ENCODE peak calls at places on chromosomes 2 and 18, in four cellular contexts. Z is effector memory CD8-positive, alpha-beta T cell; N is AG08395; I is caudate nucleus. P is an unnamed sample.
A peak's percentile ranks its signal among the peaks of the same experiment; 100 is the strongest.

GRCh38 chr2:47323009-47323821 is 79.7 kb upstream of the MSH2 start:
- DNase-seq in Z (peak; percentile 51), N (peak; percentile 90), I (peak; percentile 76), P (peak; percentile 86)

GRCh38 chr2:62297642-62298010 is 101.7 kb downstream of the B3GNT2 start:
- DNase-seq in Z (no peak), N (no peak), I (no peak), P (no peak)

GRCh38 chr2:204972606-204973336 is 427.5 kb downstream of the PARD3B start:
- DNase-seq in Z (no peak), N (no peak), I (no peak), P (no peak)

GRCh38 chr2:233413046-233413445 is 58.8 kb downstream of the DGKD start:
- DNase-seq in Z (no peak), N (no peak), I (no peak), P (peak; percentile 45)

GRCh38 chr2:94762600-94762999 is 108.6 kb upstream of the TEKT4 start:
- DNase-seq in Z (no peak), N (no peak), I (no peak), P (no peak)

GRCh38 chr18:37249895-37250618 is 315.5 kb downstream of the CELF4 start:
- DNase-seq in Z (no peak), N (no peak), I (no peak), P (no peak)

GRCh38 chr2:219460424-219460926 is 25.8 kb downstream of the SPEG start:
- DNase-seq in Z (no peak), N (no peak), I (no peak), P (no peak)

GRCh38 chr2:1548910-1549673 is 135.8 kb downstream of the TPO start:
- DNase-seq in Z (no peak), N (no peak), I (no peak), P (no peak)

GRCh38 chr2:33111002-33111446 is 164.3 kb downstream of the LTBP1 start:
- DNase-seq in Z (no peak), N (peak; percentile 32), I (no peak), P (peak; percentile 80)

GRCh38 chr2:231935207-231935524 is 9.0 kb upstream of the NPPC start:
- DNase-seq in Z (no peak), N (no peak), I (no peak), P (no peak)

GRCh38 chr2:157056200-157056676 is 201.3 kb upstream of the GALNT5 start:
- DNase-seq in Z (no peak), N (peak; percentile 37), I (no peak), P (peak; percentile 78)

GRCh38 chr2:240179186-240179815 is 38.8 kb upstream of the OTOS start:
- DNase-seq in Z (no peak), N (no peak), I (no peak), P (no peak)

GRCh38 chr2:33785201-33786106 is 186.4 kb upstream of the FAM98A start:
- DNase-seq in Z (no peak), N (no peak), I (no peak), P (no peak)

GRCh38 chr2:164257794-164258193 is 363.5 kb downstream of the GRB14 start:
- DNase-seq in Z (no peak), N (no peak), I (no peak), P (no peak)

GRCh38 chr2:81495556-81495955 is 1191.0 kb upstream of the LRRTM1 start:
- DNase-seq in Z (no peak), N (no peak), I (no peak), P (no peak)

GRCh38 chr2:226609361-226609760 is 190.3 kb downstream of the IRS1 start:
- DNase-seq in Z (no peak), N (peak; percentile 68), I (no peak), P (peak; percentile 90)

GRCh38 chr2:239918749-239919148 is 106.4 kb downstream of the NDUFA10 start:
- DNase-seq in Z (no peak), N (no peak), I (no peak), P (no peak)

GRCh38 chr2:33378551-33379220 is 97.8 kb upstream of the RASGRP3 start:
- DNase-seq in Z (no peak), N (no peak), I (no peak), P (peak; percentile 46)